ENCODE peak calls at places on chromosomes 11 and 22, in five cellular contexts. One of them, this sample, is unnamed.
A peak's percentile ranks its signal among the peaks of the same experiment; 100 is the strongest.

GRCh38 chr11:70400643-70401042 is 2.3 kb downstream of the CTTN start:
- DNase-seq in SW 1271: no peak
- DNase-seq in bronchial epithelial cell: no peak
- DNase-seq in cardiac muscle cell: no peak
- DNase-seq in cardiac septum: no peak
- DNase-seq in this sample: no peak

GRCh38 chr11:131661137-131661536 is 290.7 kb downstream of the NTM start:
- DNase-seq in SW 1271: no peak
- DNase-seq in bronchial epithelial cell: no peak
- DNase-seq in cardiac muscle cell: no peak
- DNase-seq in cardiac septum: no peak
- DNase-seq in this sample: no peak

GRCh38 chr11:66359662-66360087 is 11.9 kb downstream of the SLC29A2 start:
- DNase-seq in SW 1271: no peak
- DNase-seq in bronchial epithelial cell: no peak
- DNase-seq in cardiac muscle cell: no peak
- DNase-seq in cardiac septum: no peak
- DNase-seq in this sample: no peak

GRCh38 chr11:68461284-68461861 is 821 bp downstream of the PPP6R3 start:
- DNase-seq in SW 1271: peak; percentile 61
- DNase-seq in bronchial epithelial cell: peak; percentile 18
- DNase-seq in cardiac muscle cell: peak; percentile 34
- DNase-seq in cardiac septum: peak; percentile 53
- DNase-seq in this sample: peak; percentile 57

GRCh38 chr22:30782613-30783012 is 87.9 kb downstream of the OSBP2 start:
- DNase-seq in SW 1271: no peak
- DNase-seq in bronchial epithelial cell: peak; percentile 26
- DNase-seq in cardiac muscle cell: no peak
- DNase-seq in cardiac septum: no peak
- DNase-seq in this sample: no peak

GRCh38 chr11:123301696-123302400 is 106.8 kb upstream of the CLMP start:
- DNase-seq in SW 1271: no peak
- DNase-seq in bronchial epithelial cell: no peak
- DNase-seq in cardiac muscle cell: peak; percentile 91
- DNase-seq in cardiac septum: peak; percentile 87
- DNase-seq in this sample: peak; percentile 79

GRCh38 chr11:1486054-1486825 is at the start of gene MOB2:
- DNase-seq in SW 1271: no peak
- DNase-seq in bronchial epithelial cell: no peak
- DNase-seq in cardiac muscle cell: peak; percentile 83
- DNase-seq in cardiac septum: no peak
- DNase-seq in this sample: no peak

GRCh38 chr22:37241351-37242142 is 2.5 kb downstream of the RAC2 start:
- DNase-seq in SW 1271: no peak
- DNase-seq in bronchial epithelial cell: no peak
- DNase-seq in cardiac muscle cell: no peak
- DNase-seq in cardiac septum: no peak
- DNase-seq in this sample: no peak

GRCh38 chr11:78978831-78979230 is 404.2 kb upstream of the NARS2 start:
- DNase-seq in SW 1271: no peak
- DNase-seq in bronchial epithelial cell: no peak
- DNase-seq in cardiac muscle cell: no peak
- DNase-seq in cardiac septum: no peak
- DNase-seq in this sample: no peak

GRCh38 chr11:81644239-81644840 is 1089.3 kb downstream of the FAM181B start:
- DNase-seq in SW 1271: peak; percentile 87
- DNase-seq in bronchial epithelial cell: peak; percentile 50
- DNase-seq in cardiac muscle cell: peak; percentile 75
- DNase-seq in cardiac septum: no peak
- DNase-seq in this sample: peak; percentile 90

GRCh38 chr22:31538815-31539214 is 42.5 kb downstream of the SFI1 start:
- DNase-seq in SW 1271: no peak
- DNase-seq in bronchial epithelial cell: no peak
- DNase-seq in cardiac muscle cell: no peak
- DNase-seq in cardiac septum: no peak
- DNase-seq in this sample: no peak